ENCODE peak calls at places on chromosomes 16 and 17, in five cellular contexts. R is stomach, Z is H1, B is sigmoid colon, T is GM12878. H is an unnamed sample.

GRCh38 chr17:2271985-2272702 is 31.4 kb downstream of the SMG6 start:
- DNase-seq in B (no peak), T (no peak), R (no peak), Z (no peak), H (no peak)

GRCh38 chr17:15910791-15911190 is 34.1 kb upstream of the ADORA2B start:
- DNase-seq in T (no peak), R (no peak), Z (no peak), B (no peak), H (no peak)

GRCh38 chr16:85687651-85688471 is 893 bp downstream of the GINS2 start:
- DNase-seq in Z (no peak), R (no peak), B (no peak), T (no peak), H (no peak)

GRCh38 chr17:17661834-17662233 is 19.4 kb upstream of the RAI1 start:
- DNase-seq in B (no peak), Z (no peak), R (no peak), T (no peak), H (no peak)

GRCh38 chr17:14311979-14312378 is 11.1 kb downstream of the HS3ST3B1 start:
- DNase-seq in R (no peak), Z (no peak), T (no peak), B (no peak), H (no peak)

GRCh38 chr17:40124279-40125141 is 2.7 kb downstream of the MSL1 start:
- DNase-seq in T (no peak), B (no peak), R (no peak), Z (no peak), H (no peak)

GRCh38 chr17:30251931-30252330 is 16.4 kb upstream of the SLC6A4 start:
- DNase-seq in Z (no peak), T (no peak), R (no peak), B (no peak), H (no peak)

GRCh38 chr16:88639231-88640038 is 1.1 kb downstream of the IL17C start:
- DNase-seq in R (peak; percentile 76), T (no peak), B (no peak), Z (peak; percentile 93), H (no peak)

GRCh38 chr17:75856062-75856681 is 1.0 kb upstream of the WBP2 start:
- DNase-seq in Z (no peak), T (no peak), R (peak; percentile 33), B (no peak), H (no peak)

GRCh38 chr16:54425681-54426549 is 139.3 kb upstream of the IRX3 start:
- DNase-seq in T (no peak), R (no peak), Z (no peak), B (no peak), H (no peak)

GRCh38 chr16:80739523-80739922 is 64.9 kb downstream of the CDYL2 start:
- DNase-seq in B (no peak), R (no peak), Z (no peak), T (no peak), H (no peak)

GRCh38 chr17:68431661-68432071 is 25.6 kb downstream of the WIPI1 start:
- DNase-seq in R (no peak), T (no peak), Z (peak; percentile 57), B (no peak), H (peak; percentile 63)

GRCh38 chr17:1695365-1695764 is 10.7 kb upstream of the PRPF8 start:
- DNase-seq in Z (no peak), B (no peak), R (no peak), T (peak; percentile 28), H (no peak)

GRCh38 chr17:17042851-17043667 is 802 bp downstream of the MPRIP start:
- DNase-seq in B (no peak), R (no peak), Z (no peak), T (no peak), H (peak; percentile 71)

GRCh38 chr17:77736721-77737120 is 221.8 kb upstream of the TNRC6C start:
- DNase-seq in R (no peak), Z (no peak), B (no peak), T (no peak), H (peak; percentile 52)

GRCh38 chr17:59154335-59154720 is 658 bp downstream of the SKA2 start:
- DNase-seq in R (peak; percentile 37), B (peak; percentile 70), T (no peak), Z (peak; percentile 70), H (peak; percentile 79)

GRCh38 chr16:49592507-49593422 is 219.2 kb downstream of the C16orf78 start:
- DNase-seq in Z (peak; percentile 80), B (no peak), R (peak; percentile 30), T (no peak), H (no peak)

GRCh38 chr17:79813826-79814623 is 17.1 kb upstream of the CBX8 start:
- DNase-seq in Z (peak; percentile 78), R (no peak), T (no peak), B (no peak), H (no peak)

GRCh38 chr16:69435977-69436729 is 11.7 kb downstream of the CYB5B start:
- DNase-seq in R (peak; percentile 43), B (no peak), Z (no peak), T (no peak), H (no peak)

GRCh38 chr16:13063457-13063856 is 162.1 kb downstream of the SHISA9 start:
- DNase-seq in Z (no peak), R (no peak), B (no peak), T (no peak), H (no peak)

GRCh38 chr16:25161753-25162152 is 50.2 kb downstream of the LCMT1 start:
- DNase-seq in B (no peak), T (no peak), Z (no peak), R (no peak), H (no peak)

GRCh38 chr16:85735225-85735722 is 15.6 kb downstream of the C16orf74 start:
- DNase-seq in R (peak; percentile 40), B (no peak), T (peak; percentile 43), Z (no peak), H (no peak)

GRCh38 chr17:40283662-40284061 is 4.0 kb upstream of the CDC6 start:
- DNase-seq in R (no peak), T (no peak), Z (no peak), B (no peak), H (no peak)

GRCh38 chr17:12395733-12396354 is 269.8 kb upstream of the MYOCD start:
- DNase-seq in T (no peak), B (no peak), Z (peak; percentile 68), R (peak; percentile 34), H (no peak)

GRCh38 chr16:2720719-2721633 is 952 bp upstream of the PRSS27 start:
- DNase-seq in Z (peak; percentile 90), R (peak; percentile 84), B (peak; percentile 92), T (peak; percentile 36), H (peak; percentile 90)
- TF ChIP-seq EP300 in Z (no peak), R (no peak), B (no peak), T (no peak), H (no peak)

DNA sequence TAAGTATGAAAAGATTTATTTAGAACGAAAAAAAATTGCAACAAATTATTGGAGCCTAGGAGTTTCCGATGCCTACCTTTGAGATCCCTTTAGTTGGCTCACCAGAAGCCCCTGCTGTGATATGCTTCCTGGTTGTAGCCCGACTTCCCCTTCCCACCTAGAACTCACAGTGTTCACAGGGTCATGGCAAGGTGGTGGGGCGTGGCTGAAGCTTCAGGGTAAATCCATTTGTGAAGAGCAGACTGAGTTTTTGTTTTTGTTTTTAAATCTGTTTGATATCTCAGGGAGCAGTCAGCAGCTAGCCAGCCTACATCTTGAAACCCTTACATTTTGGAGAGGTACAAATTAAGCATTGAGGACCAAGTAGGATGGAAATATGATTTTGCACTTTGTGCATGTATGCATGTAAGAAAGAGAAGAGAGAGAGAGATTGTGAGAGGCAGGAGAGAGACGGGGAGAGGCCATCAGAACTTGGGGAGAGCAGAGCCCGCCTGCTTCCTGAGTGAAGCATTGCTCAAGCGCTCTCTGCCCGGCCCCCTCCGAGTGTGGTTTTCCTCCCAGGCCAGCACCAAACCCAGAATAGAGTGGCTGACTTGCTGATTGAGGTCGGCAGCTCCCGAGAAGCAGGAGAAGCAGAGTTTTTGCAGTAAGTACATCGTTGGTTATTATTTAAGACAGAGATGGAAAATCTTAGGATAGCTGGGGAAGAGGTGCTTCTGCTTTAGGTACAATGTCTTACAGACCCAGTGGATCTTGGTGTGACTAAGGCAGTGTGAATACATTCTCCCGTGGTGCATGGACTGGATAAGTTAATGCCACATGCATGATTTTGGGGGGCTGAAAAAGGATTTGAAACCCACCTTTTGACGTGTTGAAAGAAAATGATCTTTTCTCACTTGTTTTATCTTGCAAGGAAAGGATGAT is 64.2 kb downstream of the SPECC1 start:
- DNase-seq in B (no peak), Z (no peak), R (peak; percentile 34), T (no peak), H (no peak)
- TF ChIP-seq POLR2A in B (no peak), Z (no peak), R (no peak), T (peak; percentile 17), H (no peak)

DNA sequence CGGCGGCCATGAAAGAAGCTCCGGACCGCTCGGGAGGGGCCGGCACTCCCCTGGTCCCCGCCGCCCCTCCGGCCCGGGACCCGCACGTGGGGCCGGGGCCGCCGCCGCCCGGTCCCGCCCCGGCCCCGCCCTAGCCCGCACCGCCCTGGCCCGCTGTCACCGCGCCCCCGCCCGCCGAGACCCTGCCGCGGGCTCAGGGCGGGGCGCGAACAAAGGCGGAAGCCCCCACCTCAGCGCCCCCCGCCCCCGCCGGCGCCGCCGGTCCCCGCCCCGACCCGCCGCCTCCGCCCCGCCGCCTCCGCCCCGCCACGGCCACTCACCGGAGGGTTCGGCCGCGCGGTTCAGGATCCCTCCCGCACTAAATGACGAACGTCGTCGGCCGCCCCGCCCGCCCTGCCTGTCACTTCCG is at the start of gene ARHGDIA:
- DNase-seq in B (no peak), T (no peak), Z (no peak), R (no peak), H (peak; percentile 98)
- TF ChIP-seq POLR2AphosphoS5 in B (no peak), T (no peak), Z (no peak), R (peak; percentile 99), H (no peak)

GRCh38 chr16:9364721-9365693 is 273.6 kb downstream of the HAPSTR1 start:
- DNase-seq in Z (peak; percentile 4), B (peak; percentile 97), R (no peak), T (no peak), H (peak; percentile 84)
- TF ChIP-seq EP300 in Z (no peak), B (peak; percentile 85), R (peak; percentile 57), T (no peak), H (peak; percentile 41)

DNA sequence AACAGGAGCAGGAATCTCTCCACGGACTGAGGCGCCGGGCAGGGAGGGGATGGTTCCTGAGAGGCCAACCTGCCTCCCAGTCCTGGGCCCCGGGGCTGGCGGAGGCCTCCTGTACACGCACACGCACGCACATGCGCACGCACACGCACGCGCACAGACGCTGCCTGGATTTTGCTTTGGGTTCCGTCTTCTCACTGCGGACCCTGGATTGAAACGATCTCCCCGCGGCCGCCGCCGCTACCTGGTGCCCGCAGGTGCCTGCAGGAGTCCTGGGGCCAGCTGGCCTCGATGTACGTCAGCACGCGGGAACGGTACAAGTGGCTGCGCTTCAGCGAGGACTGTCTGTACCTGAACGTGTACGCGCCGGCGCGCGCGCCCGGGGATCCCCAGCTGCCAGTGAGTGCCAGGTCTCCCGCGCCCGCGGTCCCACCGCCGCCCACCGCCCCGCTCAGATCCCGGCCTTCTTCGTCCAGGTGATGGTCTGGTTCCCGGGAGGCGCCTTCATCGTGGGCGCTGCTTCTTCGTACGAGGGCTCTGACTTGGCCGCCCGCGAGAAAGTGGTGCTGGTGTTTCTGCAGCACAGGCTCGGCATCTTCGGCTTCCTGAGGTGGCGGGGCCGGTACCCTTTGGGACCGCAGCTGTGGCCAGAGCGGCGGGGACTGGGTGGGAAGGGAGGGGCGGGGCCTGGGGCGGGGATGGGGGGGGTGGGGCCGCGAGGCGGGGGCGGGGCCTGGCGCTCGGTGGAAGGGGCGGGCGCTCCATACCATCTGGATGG is 12.2 kb downstream of the CES4A start:
- DNase-seq in T (no peak), Z (peak; percentile 84), R (peak; percentile 75), B (peak; percentile 86), H (peak; percentile 78)
- TF ChIP-seq POLR2A in T (no peak), Z (no peak), R (no peak), B (no peak), H (no peak)

GRCh38 chr17:7967751-7968150 is 34.7 kb upstream of the GUCY2D start:
- DNase-seq in Z (no peak), B (peak; percentile 0), T (no peak), R (no peak), H (no peak)
- TF ChIP-seq POLR2AphosphoS5 in Z (no peak), B (no peak), T (no peak), R (no peak), H (no peak)